ENCODE peak calls at places on chromosomes 2 and 18, in nine cellular contexts. F is AG04450; V is activated CD4-positive, CD25-positive, alpha-beta regulatory T cell; N is AG10803; O is NCI-H2029 treated with DMSO at 0.1 percent for 48 hours; A is RCC 7860; Q is posterior cingulate gyrus; W is NCI-H1417; E is A549. X is an unnamed sample.

GRCh38 chr2:241047253-241048010 is 49.0 kb downstream of the SNED1 start:
- DNase-seq in Q (no peak), E (no peak), V (no peak), N (no peak), F (no peak), W (no peak), A (no peak), O (no peak), X (no peak)

GRCh38 chr2:63788070-63788469 is 53.6 kb upstream of the UGP2 start:
- DNase-seq in V (no peak), A (peak), N (peak), O (no peak), W (no peak), Q (no peak), E (no peak), F (peak), X (no peak)

GRCh38 chr2:24359701-24360049 is 661 bp downstream of the ITSN2 start:
- DNase-seq in A (no peak), N (peak), F (no peak), O (no peak), E (no peak), V (peak), Q (peak), W (peak), X (no peak)

GRCh38 chr2:172833898-172834297 is 98.3 kb downstream of the RAPGEF4 start:
- DNase-seq in V (no peak), N (no peak), E (no peak), F (no peak), A (no peak), O (no peak), W (no peak), Q (no peak), X (no peak)

GRCh38 chr2:190094471-190094870 is 31.9 kb upstream of the MSTN start:
- DNase-seq in Q (no peak), A (no peak), F (no peak), N (no peak), O (no peak), W (no peak), E (no peak), V (no peak), X (no peak)

GRCh38 chr2:163909411-163910080 is 173.7 kb upstream of the FIGN start:
- DNase-seq in N (no peak), E (no peak), F (no peak), O (no peak), V (no peak), W (no peak), Q (no peak), A (no peak), X (no peak)

GRCh38 chr18:23573948-23574431 is 12.3 kb downstream of the NPC1 start:
- DNase-seq in O (no peak), N (peak), V (no peak), F (no peak), E (no peak), A (peak), Q (no peak), W (no peak), X (peak)

GRCh38 chr2:178328037-178328436 is 122.9 kb downstream of the PRKRA start:
- DNase-seq in V (no peak), F (peak), E (no peak), A (no peak), W (no peak), Q (no peak), O (no peak), N (peak), X (peak)

GRCh38 chr2:190763901-190764514 is 115.1 kb downstream of the NAB1 start:
- DNase-seq in V (no peak), E (no peak), W (no peak), F (no peak), O (no peak), N (no peak), A (peak), Q (no peak), X (no peak)

GRCh38 chr18:59569321-59569720 is 127.9 kb downstream of the CCBE1 start:
- DNase-seq in N (no peak), V (no peak), Q (no peak), F (no peak), W (no peak), O (no peak), A (no peak), E (no peak), X (no peak)

GRCh38 chr2:63614983-63615945 is 26.5 kb downstream of the MDH1 start:
- DNase-seq in O (no peak), V (no peak), E (peak), A (peak), Q (no peak), N (peak), W (no peak), F (no peak), X (no peak)

GRCh38 chr18:49052891-49053644 is 102.3 kb upstream of the SMAD7 start:
- DNase-seq in E (no peak), W (no peak), N (peak), F (peak), Q (no peak), A (peak), O (no peak), V (no peak), X (peak)

GRCh38 chr2:5691659-5692529 is at the start of gene SOX11:
- DNase-seq in Q (no peak), O (peak), A (no peak), E (no peak), N (peak), V (no peak), W (peak), F (peak), X (peak)

GRCh38 chr2:181991171-181991885 is 5.7 kb downstream of the PPP1R1C start:
- DNase-seq in A (no peak), Q (no peak), W (peak), E (no peak), N (no peak), V (no peak), F (no peak), O (no peak), X (no peak)

GRCh38 chr2:99775585-99775984 is 285.8 kb upstream of the REV1 start:
- DNase-seq in W (no peak), F (peak), Q (no peak), V (no peak), N (peak), A (peak), E (no peak), O (no peak), X (no peak)

GRCh38 chr2:115678129-115678528 is 1235.7 kb downstream of the DPP10 start:
- DNase-seq in E (no peak), W (no peak), O (no peak), N (no peak), V (no peak), Q (no peak), A (no peak), F (no peak), X (no peak)

GRCh38 chr2:120650022-120650644 is 85.5 kb upstream of the GLI2 start:
- DNase-seq in N (no peak), Q (no peak), A (peak), V (no peak), W (no peak), F (no peak), E (no peak), O (no peak), X (no peak)

GRCh38 chr2:97724946-97725688 is 11.7 kb downstream of the ZAP70 start:
- DNase-seq in V (no peak), A (no peak), O (no peak), F (no peak), E (no peak), N (no peak), W (no peak), Q (no peak), X (no peak)

GRCh38 chr2:160432633-160433032 is 61.0 kb downstream of the RBMS1 start:
- DNase-seq in Q (no peak), F (no peak), O (no peak), W (no peak), V (no peak), A (peak), E (peak), N (peak), X (no peak)